ENCODE peak calls at places on chromosome 9, in four cellular contexts. D is left lung, J is tibial artery, Q is GM23248. G is an unnamed sample.

GRCh38 chr9:116796669-116797068 is 109.6 kb downstream of the TRIM32 start:
- DNase-seq in Q (no peak), D (no peak), J (no peak), G (no peak)

GRCh38 chr9:31146485-31147166 is 1237.8 kb upstream of the ACO1 start:
- DNase-seq in J (no peak), D (no peak), Q (no peak), G (no peak)

GRCh38 chr9:98329281-98329680 is 73.8 kb upstream of the TBC1D2 start:
- DNase-seq in D (no peak), J (no peak), Q (peak), G (no peak)

GRCh38 chr9:92963831-92964606 is 16.7 kb downstream of the FGD3 start:
- DNase-seq in J (peak), Q (no peak), D (peak), G (peak)

GRCh38 chr9:122144836-122145235 is 14.7 kb downstream of the NDUFA8 start:
- DNase-seq in J (no peak), D (no peak), Q (peak), G (no peak)

GRCh38 chr9:136722093-136722968 is 10.0 kb downstream of the DIPK1B start:
- DNase-seq in J (no peak), Q (no peak), D (no peak), G (no peak)

GRCh38 chr9:96136992-96137665 is 164.8 kb downstream of the HSD17B3 start:
- DNase-seq in D (peak), Q (peak), J (peak), G (no peak)

GRCh38 chr9:93612796-93613154 is 36.4 kb downstream of the PHF2 start:
- DNase-seq in J (peak), D (no peak), Q (no peak), G (no peak)

GRCh38 chr9:134626576-134627416 is 14.8 kb upstream of the COL5A1 start:
- DNase-seq in Q (no peak), D (peak), J (peak), G (peak)

GRCh38 chr9:27368317-27368985 is 71.5 kb upstream of the EQTN start:
- DNase-seq in D (no peak), Q (peak), J (no peak), G (peak)

GRCh38 chr9:124041817-124042116 is 30.2 kb downstream of the LHX2 start:
- DNase-seq in D (no peak), J (no peak), Q (no peak), G (no peak)

DNA sequence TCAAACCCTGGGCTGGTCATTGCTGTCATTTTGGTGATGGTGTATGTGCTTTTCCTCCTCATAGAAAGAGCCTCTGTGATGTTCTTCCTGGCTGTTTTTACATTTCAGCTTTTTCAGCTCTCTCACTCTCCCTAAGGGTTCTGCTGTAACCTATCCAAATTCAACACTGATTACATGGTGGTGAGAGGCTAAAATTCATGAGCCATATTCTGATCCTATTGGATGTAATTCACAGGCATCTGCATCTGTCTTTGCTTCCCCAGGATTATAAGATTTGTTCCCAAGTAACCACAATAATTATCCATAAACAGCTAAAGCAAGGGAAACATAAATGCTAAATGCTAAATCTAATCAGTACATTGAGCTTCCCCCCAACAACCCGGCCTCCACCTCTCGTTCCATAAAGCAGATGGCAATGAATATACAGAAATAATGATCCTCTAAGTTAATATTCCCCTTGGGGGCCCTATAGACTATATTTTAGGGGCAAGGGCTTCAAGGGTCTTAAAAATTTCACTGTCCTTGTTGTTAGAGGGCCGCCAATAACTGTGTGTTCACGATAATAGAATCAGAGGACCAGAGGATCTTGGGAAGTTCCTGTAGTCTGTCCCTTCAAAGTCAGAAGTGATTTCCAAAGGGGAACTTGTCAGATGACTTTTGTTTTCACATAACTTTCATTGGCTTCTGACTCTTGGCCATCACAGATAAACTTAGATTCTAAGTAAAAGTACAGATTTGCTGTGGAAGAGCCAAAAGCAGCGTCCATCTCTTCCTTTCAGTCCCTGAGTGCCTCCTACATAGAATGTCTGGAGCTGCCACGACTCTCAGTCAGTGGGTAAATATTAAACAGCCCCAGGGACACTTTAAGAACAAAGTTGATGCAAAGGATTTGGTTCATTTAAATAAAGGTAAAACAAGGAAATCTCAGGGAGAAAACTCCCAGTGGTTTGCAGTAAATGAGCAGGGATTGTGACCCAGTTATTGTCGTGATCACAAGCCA is 125.6 kb downstream of the ALDH1A1 start:
- DNase-seq in Q (no peak), J (no peak), D (no peak), G (no peak)
- H3K27ac ChIP-seq in Q (no peak), J (peak), D (peak), G (no peak)

DNA sequence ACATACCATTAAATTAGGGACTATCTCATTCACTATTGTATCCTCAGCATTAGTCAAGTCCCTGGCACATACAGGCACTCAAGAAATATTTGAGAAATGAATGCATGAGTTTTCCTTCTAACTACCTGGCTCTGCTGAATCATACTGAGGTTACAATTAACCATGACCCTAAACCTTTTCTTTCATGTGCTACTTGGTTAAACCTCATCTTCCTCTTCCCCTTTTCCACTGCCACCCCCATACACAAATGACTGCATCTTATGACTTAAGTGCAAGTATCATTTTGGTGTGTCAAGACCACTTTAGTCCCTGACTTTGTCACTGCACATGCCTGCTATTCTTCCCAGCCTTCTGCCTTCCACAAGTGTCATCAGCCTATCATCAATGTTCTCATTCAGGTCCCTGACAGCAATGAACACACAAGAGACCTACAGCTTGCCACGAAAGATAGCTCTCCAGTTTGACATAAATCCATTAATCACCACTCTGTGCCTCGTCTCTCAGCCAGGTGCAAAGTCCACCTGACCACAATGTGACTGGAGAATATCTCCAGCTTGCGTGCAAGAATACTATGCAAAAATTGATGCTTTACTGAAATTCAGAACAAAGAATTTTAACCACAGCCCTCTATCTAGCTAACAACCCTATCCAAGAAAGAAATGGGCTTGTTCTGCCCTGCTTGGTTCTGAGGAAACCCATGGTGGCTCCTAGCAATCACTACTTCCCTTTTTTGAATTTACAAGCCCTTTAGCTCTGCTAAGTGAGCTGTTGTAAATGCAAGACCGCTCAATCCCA is 74.5 kb downstream of the MAPKAP1 start:
- DNase-seq in D (no peak), J (no peak), Q (peak), G (no peak)
- H3K27ac ChIP-seq in D (peak), J (no peak), Q (peak), G (peak)

DNA sequence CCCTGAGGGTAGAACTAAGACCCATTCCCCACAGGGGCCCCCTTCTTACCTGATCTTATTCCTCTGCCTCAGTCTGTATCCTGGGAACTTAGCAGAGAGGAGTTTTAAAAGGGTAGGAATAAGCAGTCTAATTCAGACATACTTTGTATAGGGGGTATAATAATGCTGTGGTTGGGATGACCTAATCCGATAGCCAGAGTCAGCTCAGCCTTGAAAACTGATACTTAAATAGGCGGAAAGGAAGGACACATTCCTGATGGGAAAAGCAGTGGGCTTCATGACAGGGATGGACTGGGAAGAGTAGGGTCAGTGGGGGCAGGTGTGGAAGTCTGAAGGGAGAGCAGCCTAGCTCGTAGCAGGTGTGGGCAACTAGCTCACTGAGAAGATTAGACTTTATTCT is 52.2 kb upstream of the TESK1 start:
- DNase-seq in D (no peak), J (no peak), Q (peak), G (no peak)
- H3K27ac ChIP-seq in D (no peak), J (peak), Q (peak), G (no peak)

DNA sequence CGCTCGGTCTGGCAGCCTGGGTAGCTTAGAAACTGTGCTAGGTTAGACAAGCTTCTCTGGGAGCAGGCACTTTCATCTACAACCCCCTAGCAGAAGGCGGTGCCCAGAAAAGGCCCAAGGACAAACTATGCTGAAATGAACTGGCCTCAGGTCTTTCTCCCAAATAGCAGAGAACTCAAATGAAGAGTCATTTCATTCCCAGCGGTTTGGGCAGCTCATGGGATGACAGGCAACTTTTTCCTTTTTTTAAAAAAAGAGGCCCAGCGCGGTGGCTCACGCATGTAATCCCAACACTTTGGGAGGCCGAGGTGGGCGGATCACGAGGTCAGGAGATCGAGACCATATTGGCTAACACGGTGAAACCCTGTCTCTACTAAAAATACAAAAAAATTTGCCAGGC is 2.5 kb downstream of the RAPGEF1 start:
- DNase-seq in J (no peak), D (no peak), Q (no peak), G (no peak)
- H3K27ac ChIP-seq in J (peak), D (peak), Q (no peak), G (no peak)

GRCh38 chr9:91849694-91850093 is 100.3 kb downstream of the ROR2 start:
- DNase-seq in J (no peak), Q (no peak), D (no peak), G (no peak)

GRCh38 chr9:91845839-91846238 is 104.2 kb downstream of the ROR2 start:
- DNase-seq in J (no peak), D (no peak), Q (peak), G (no peak)

GRCh38 chr9:91844656-91845291 is 105.3 kb downstream of the ROR2 start:
- DNase-seq in Q (no peak), J (no peak), D (no peak), G (no peak)

GRCh38 chr9:91847576-91847975 is 102.5 kb downstream of the ROR2 start:
- DNase-seq in J (no peak), D (no peak), Q (peak), G (no peak)

DNA sequence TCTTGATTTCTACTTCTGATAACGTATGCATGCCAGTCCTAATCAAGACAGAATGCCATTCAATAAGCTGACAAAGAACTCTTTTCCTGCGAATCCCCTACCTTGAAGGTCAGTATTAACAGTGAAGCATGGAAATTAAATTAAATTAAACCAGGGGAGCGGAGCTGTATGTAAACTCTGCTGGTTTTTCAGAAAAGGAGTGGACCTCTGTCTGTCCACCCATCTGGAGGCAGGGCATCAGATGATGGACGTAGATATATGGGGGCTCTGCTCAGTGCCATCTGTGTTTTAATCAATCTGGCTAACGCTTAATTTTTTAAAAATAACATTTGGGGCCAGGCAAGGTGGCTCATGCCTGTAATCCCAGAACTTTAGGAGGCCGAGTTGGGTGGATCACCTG is 101.9 kb downstream of the ROR2 start:
- DNase-seq in D (no peak), J (no peak), Q (no peak), G (no peak)
- H3K27ac ChIP-seq in D (no peak), J (no peak), Q (peak), G (no peak)